ENCODE peak calls at places on chromosomes 6 and 20, in ten cellular contexts. X is hepatocyte; Q is nephron progenitor cell; B is astrocyte of the cerebellum; Z is dorsolateral prefrontal cortex; M is neural crest cell; J is stomach; A is CD8-positive, alpha-beta T cell; E is body of pancreas; U is progenitor cell of endocrine pancreas. L is an unnamed sample.

GRCh38 chr20:53579581-53580375 is 13.9 kb downstream of the ZNF217 start:
- DNase-seq in X (peak), Z (no peak), Q (no peak), U (no peak), M (no peak), J (peak), B (no peak), A (no peak), E (peak), L (no peak)

GRCh38 chr6:10838794-10839333 is 525 bp upstream of the MAK start:
- DNase-seq in Z (no peak), X (no peak), U (no peak), E (no peak), J (no peak), B (no peak), Q (no peak), M (no peak), A (no peak), L (no peak)

GRCh38 chr20:1810572-1810925 is 84.7 kb upstream of the SIRPA start:
- DNase-seq in B (no peak), M (no peak), E (no peak), Q (no peak), Z (no peak), J (no peak), A (no peak), U (no peak), X (no peak), L (no peak)

GRCh38 chr20:61950631-61951010 is 115.1 kb downstream of the TAF4 start:
- DNase-seq in Q (no peak), E (no peak), A (no peak), Z (no peak), B (no peak), U (no peak), M (no peak), J (no peak), X (no peak), L (no peak)

GRCh38 chr6:46734867-46735719 is at the start of gene PLA2G7:
- DNase-seq in Z (peak), J (no peak), B (no peak), X (peak), Q (peak), M (peak), E (peak), A (no peak), U (peak), L (peak)

GRCh38 chr6:168035661-168036616 is 38.5 kb downstream of the KIF25 start:
- DNase-seq in B (no peak), X (peak), U (no peak), Z (no peak), J (no peak), M (no peak), E (no peak), A (no peak), Q (no peak), L (no peak)

GRCh38 chr6:140320081-140320798 is 945.8 kb upstream of the CITED2 start:
- DNase-seq in X (no peak), E (no peak), M (no peak), A (no peak), U (no peak), J (no peak), Q (no peak), Z (no peak), B (peak), L (no peak)

GRCh38 chr6:157688960-157689599 is 134.0 kb upstream of the SNX9 start:
- DNase-seq in Q (no peak), B (no peak), U (no peak), X (peak), J (peak), E (no peak), A (no peak), M (no peak), Z (no peak), L (peak)

GRCh38 chr20:18628330-18628941 is 40.6 kb downstream of the DTD1 start:
- DNase-seq in E (peak), Z (no peak), U (no peak), Q (peak), M (no peak), B (no peak), A (no peak), J (peak), X (peak), L (peak)

GRCh38 chr6:133128191-133128590 is 113.0 kb upstream of the EYA4 start:
- DNase-seq in M (no peak), E (no peak), X (no peak), B (no peak), U (no peak), Z (no peak), J (no peak), Q (no peak), A (no peak), L (no peak)

GRCh38 chr6:43334466-43335095 is 26.0 kb upstream of the CRIP3 start:
- DNase-seq in A (no peak), M (no peak), B (peak), Q (peak), X (peak), E (peak), Z (no peak), J (no peak), U (no peak), L (peak)

GRCh38 chr6:36682328-36683144 is 4.0 kb downstream of the CDKN1A start:
- DNase-seq in U (no peak), Q (no peak), J (peak), Z (no peak), B (no peak), X (peak), E (peak), A (no peak), M (no peak), L (no peak)

GRCh38 chr6:39903656-39904055 is 30.6 kb downstream of the MOCS1 start:
- DNase-seq in Z (no peak), A (no peak), J (no peak), U (no peak), M (no peak), Q (no peak), B (no peak), X (no peak), E (no peak), L (no peak)

DNA sequence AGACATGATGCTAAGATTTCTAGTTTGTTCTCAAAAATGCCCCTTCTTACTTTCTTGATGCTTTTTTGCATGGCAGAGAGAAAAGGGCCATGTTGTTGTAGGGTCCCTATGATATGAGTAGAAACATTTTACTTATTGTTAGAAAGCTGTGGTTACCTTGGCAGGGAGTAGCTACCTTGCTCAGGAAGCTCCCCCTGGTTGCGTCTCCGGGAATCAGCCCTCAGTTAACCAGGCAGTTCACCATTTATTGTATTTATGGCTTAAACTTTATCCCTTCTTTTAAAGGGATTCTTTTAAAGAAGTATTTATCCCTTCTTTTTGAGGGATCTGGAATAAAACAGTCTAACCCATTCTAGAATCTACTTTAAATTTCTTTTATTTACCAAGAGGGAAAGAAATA is 113.9 kb upstream of the PROKR2 start:
- DNase-seq in M (no peak), U (no peak), Q (no peak), X (no peak), E (no peak), Z (no peak), B (no peak), J (no peak), A (no peak), L (no peak)
- TF ChIP-seq CTCF in M (no peak), U (no peak), Q (no peak), X (no peak), E (no peak), Z (no peak), B (no peak), J (no peak), A (no peak), L (no peak)

DNA sequence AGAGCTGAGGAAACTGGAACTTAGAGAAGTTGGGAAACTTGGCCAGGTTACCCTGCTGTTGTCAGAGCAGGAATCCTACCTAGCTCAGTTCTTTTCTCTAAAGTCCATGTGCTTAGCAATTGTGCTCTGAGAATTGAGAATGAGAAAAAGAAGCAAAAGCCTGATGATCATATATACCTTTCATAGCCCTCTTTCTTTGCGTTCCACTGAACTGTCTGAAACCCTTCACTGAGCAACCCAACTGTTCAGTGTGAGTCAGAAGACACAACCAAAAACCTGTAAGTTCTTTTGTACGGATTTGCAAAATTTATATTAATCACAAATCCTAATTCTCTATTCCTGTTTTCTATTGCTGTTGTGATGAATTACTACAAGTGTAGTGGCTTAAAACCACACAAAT is 80.6 kb downstream of the PHF3 start:
- DNase-seq in M (no peak), X (no peak), E (no peak), J (no peak), Z (no peak), A (no peak), U (no peak), Q (no peak), B (no peak), L (no peak)
- TF ChIP-seq CTCF in M (no peak), X (no peak), E (no peak), J (no peak), Z (no peak), A (no peak), U (no peak), Q (no peak), B (no peak), L (no peak)

GRCh38 chr20:6140947-6141346 is 18.1 kb upstream of the FERMT1 start:
- DNase-seq in U (no peak), B (no peak), A (no peak), E (no peak), J (no peak), Q (no peak), X (no peak), M (no peak), Z (no peak), L (no peak)

DNA sequence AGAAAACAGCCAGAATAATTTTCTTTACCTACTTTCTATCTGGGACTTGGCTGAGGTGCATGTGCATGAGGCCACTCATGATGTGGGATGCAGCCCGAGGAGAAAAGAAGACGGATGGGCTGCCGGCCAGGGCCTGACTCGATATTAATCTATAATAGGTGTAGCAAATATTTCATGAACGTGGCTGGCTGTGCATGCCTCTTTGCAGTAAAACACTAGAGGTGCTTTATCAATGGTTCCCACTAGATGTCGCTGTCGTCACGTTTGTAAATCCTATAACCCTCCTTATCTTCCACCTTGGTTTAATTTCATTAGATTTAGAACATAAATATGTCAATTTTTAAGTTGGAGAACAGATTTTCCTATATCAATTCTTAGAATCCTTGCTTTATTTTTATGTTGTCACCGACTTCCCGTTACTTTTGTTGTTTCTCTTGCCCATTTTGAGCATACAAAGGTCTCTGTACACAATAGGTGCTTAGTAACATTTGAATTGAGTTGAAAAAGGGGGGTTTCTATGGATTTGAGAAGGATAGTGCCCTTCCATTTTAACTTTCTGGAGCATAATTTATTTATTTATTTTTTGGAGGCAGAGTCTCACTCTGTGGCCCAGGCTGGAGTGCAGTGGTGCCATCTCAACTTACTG is 19.6 kb upstream of the FERMT1 start:
- DNase-seq in U (peak), Z (no peak), E (peak), B (peak), A (peak), X (peak), Q (peak), M (peak), J (peak), L (peak)
- TF ChIP-seq CTCF in U (peak), Z (peak), E (peak), B (peak), A (peak), X (peak), Q (peak), M (peak), J (no peak), L (peak)

GRCh38 chr20:41185013-41185757 is 47.8 kb downstream of the PLCG1 start:
- DNase-seq in Q (no peak), B (no peak), X (peak), J (peak), U (no peak), Z (peak), A (no peak), M (no peak), E (no peak), L (peak)
- TF ChIP-seq CTCF in Q (no peak), B (no peak), X (no peak), J (no peak), U (no peak), Z (peak), A (no peak), M (no peak), E (no peak), L (no peak)

GRCh38 chr6:116779569-116780164 is 14.1 kb upstream of the FAM162B start:
- DNase-seq in X (peak), E (no peak), U (no peak), B (peak), J (no peak), Q (peak), M (no peak), Z (no peak), A (no peak), L (no peak)
- TF ChIP-seq CTCF in X (peak), E (peak), U (peak), B (peak), J (no peak), Q (peak), M (peak), Z (peak), A (peak), L (peak)

DNA sequence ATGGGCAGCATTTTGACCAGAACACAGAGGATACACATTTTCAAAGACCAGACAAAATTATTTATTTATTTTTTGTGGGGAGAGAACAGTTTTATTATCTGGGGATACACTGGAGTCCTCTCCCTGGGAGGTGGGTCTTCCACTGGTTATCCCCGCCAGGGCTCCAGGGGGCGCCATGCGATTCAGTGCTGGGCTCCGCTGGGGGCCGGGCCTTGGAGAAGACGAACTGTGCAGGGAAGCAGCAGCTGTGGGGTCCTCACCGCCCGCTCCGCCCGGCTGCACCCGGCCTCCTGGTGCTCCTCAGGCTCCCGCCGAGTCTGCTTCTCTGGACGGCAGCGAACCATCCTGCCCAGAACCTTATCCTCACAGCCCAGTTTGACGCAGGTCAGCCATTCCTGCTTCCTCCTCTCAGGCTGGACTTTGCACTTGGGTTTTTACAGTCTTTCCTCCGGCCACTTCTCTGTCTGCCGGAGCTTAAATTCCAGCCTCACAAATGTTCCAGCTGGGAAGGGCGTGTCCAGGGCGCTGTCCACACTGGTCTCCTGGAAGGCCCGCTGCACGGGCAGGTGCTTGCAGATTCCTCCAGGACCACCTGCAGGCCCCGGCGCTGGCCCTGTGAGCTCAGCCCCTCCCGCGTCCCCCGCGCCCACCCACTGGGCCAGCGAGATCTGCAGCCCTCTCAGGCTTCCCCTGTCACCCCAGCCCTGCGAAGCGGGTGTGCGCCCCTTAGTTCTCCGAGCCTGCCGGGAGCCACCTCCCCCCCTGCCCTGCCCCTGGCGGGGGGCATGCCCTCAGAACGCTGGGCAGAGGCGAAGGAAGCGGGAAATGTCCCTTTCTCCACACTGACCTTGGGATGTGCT is 1830.0 kb upstream of the DEFB115 start:
- DNase-seq in Q (no peak), M (no peak), E (peak), B (no peak), U (no peak), A (no peak), X (no peak), J (no peak), Z (no peak), L (no peak)
- TF ChIP-seq CTCF in Q (no peak), M (no peak), E (no peak), B (no peak), U (no peak), A (no peak), X (no peak), J (no peak), Z (no peak), L (no peak)

GRCh38 chr20:5809495-5809894 is 59.3 kb downstream of the SHLD1 start:
- DNase-seq in A (no peak), M (no peak), Z (no peak), J (no peak), X (no peak), E (no peak), Q (no peak), U (no peak), B (no peak), L (no peak)
- TF ChIP-seq CTCF in A (no peak), M (no peak), Z (no peak), J (no peak), X (no peak), E (no peak), Q (no peak), U (no peak), B (no peak), L (peak)

GRCh38 chr20:38291961-38292360 is 12.0 kb upstream of the BPI start:
- DNase-seq in Z (no peak), X (no peak), M (no peak), A (no peak), J (no peak), U (no peak), Q (no peak), E (no peak), B (no peak), L (no peak)

GRCh38 chr20:38294334-38294592 is 9.7 kb upstream of the BPI start:
- DNase-seq in U (no peak), E (no peak), Z (no peak), M (no peak), J (no peak), B (no peak), X (no peak), Q (no peak), A (no peak), L (no peak)

GRCh38 chr20:38293490-38294333 is 10.2 kb upstream of the BPI start:
- DNase-seq in A (no peak), J (no peak), X (no peak), Z (no peak), B (no peak), M (no peak), U (no peak), E (no peak), Q (no peak), L (no peak)

GRCh38 chr20:38291582-38291918 is 12.4 kb upstream of the BPI start:
- DNase-seq in Z (no peak), X (no peak), Q (no peak), M (no peak), B (no peak), E (no peak), U (no peak), J (no peak), A (no peak), L (no peak)

DNA sequence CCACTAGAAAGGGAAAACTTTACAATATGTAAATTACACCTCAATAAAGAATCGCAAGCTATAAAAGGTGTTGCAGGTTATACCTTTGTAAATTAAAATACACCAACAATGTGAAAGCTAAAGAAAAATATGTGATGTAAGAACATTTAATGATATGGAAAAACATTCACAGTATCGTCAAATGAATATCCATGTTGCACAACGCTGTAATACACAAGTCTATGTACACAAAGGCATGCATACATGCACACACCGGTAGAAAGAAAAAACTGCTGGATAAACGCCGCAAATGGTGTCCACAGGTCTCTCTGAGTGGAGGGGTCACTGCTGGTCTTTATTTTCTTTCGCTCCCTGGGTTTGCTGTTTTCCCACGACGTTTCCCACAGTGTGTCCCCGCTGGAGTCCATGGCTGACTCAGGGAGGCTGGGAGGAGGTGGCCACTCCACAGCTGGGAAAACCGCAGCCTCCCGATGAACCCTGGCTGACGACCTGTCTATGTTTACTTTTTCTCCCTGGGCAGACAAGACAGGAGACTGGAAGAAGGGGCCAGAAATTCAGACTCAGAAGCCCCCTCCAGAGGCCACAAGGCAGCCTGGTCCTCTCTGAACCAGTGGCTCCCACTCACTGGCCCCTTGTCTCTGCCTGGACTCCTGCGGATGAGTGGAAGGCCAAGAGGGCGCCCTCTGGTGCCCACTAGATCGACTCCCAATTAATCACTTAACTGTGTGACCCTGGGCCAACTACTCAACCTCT is 13.0 kb upstream of the BPI start:
- DNase-seq in U (no peak), M (peak), E (no peak), J (no peak), X (peak), Q (peak), B (peak), A (no peak), Z (no peak), L (peak)
- TF ChIP-seq CTCF in U (peak), M (peak), E (no peak), J (no peak), X (peak), Q (peak), B (peak), A (no peak), Z (peak), L (peak)

GRCh38 chr20:51712501-51713212 is 55.5 kb downstream of the ATP9A start:
- DNase-seq in A (no peak), X (peak), Z (peak), J (no peak), U (no peak), Q (peak), E (peak), M (no peak), B (peak), L (peak)
- TF ChIP-seq CTCF in A (no peak), X (peak), Z (peak), J (no peak), U (peak), Q (peak), E (peak), M (peak), B (peak), L (peak)